ENCODE peak calls at places on chromosomes 1 and 21, in seven cellular contexts. One of them, this sample, is unnamed. For H3K4me1, the result is how much of the 10 kb centered on the place peaks cover.

GRCh38 chr1:9166289-9167235 is 37.7 kb upstream of the GPR157 start:
- DNase-seq in mesenchymal stem cell: peak
- DNase-seq in A673: no peak
- DNase-seq in spleen: no peak
- DNase-seq in CD4-positive, alpha-beta memory T cell: no peak
- DNase-seq in Peyer's patch: no peak
- DNase-seq in aorta: no peak
- DNase-seq in this sample: no peak

GRCh38 chr1:78375996-78376395 is 114.8 kb upstream of the PTGFR start:
- DNase-seq in CD4-positive, alpha-beta memory T cell: no peak
- DNase-seq in Peyer's patch: no peak
- DNase-seq in aorta: no peak
- DNase-seq in A673: no peak
- DNase-seq in mesenchymal stem cell: no peak
- DNase-seq in spleen: no peak
- DNase-seq in this sample: no peak

GRCh38 chr1:161215079-161215478 is at the start of gene FCER1G:
- DNase-seq in aorta: no peak
- DNase-seq in spleen: peak
- DNase-seq in mesenchymal stem cell: no peak
- DNase-seq in Peyer's patch: no peak
- DNase-seq in CD4-positive, alpha-beta memory T cell: no peak
- DNase-seq in A673: no peak
- DNase-seq in this sample: no peak

GRCh38 chr1:87449348-87449963 is 120.8 kb downstream of the LMO4 start:
- DNase-seq in mesenchymal stem cell: no peak
- DNase-seq in CD4-positive, alpha-beta memory T cell: peak
- DNase-seq in spleen: no peak
- DNase-seq in Peyer's patch: no peak
- DNase-seq in A673: no peak
- DNase-seq in aorta: no peak
- DNase-seq in this sample: peak

GRCh38 chr1:228794173-228794572 is 58.9 kb downstream of the RHOU start:
- DNase-seq in A673: no peak
- DNase-seq in CD4-positive, alpha-beta memory T cell: no peak
- DNase-seq in aorta: no peak
- DNase-seq in mesenchymal stem cell: no peak
- DNase-seq in spleen: no peak
- DNase-seq in Peyer's patch: no peak
- DNase-seq in this sample: no peak

GRCh38 chr21:41767606-41768370 is 936 bp upstream of the RIPK4 start:
- DNase-seq in A673: peak
- DNase-seq in spleen: no peak
- DNase-seq in aorta: peak
- DNase-seq in CD4-positive, alpha-beta memory T cell: peak
- DNase-seq in mesenchymal stem cell: no peak
- DNase-seq in Peyer's patch: no peak
- DNase-seq in this sample: no peak

GRCh38 chr21:42463861-42464515 is 32.0 kb downstream of the RSPH1 start:
- DNase-seq in CD4-positive, alpha-beta memory T cell: peak
- DNase-seq in mesenchymal stem cell: peak
- DNase-seq in A673: peak
- DNase-seq in aorta: no peak
- DNase-seq in Peyer's patch: peak
- DNase-seq in spleen: peak
- DNase-seq in this sample: peak

GRCh38 chr1:217660353-217661062 is 29.4 kb downstream of the SPATA17 start:
- DNase-seq in A673: no peak
- DNase-seq in aorta: no peak
- DNase-seq in CD4-positive, alpha-beta memory T cell: no peak
- DNase-seq in Peyer's patch: no peak
- DNase-seq in mesenchymal stem cell: peak
- DNase-seq in spleen: no peak
- DNase-seq in this sample: no peak

GRCh38 chr1:193729429-193729828 is 543.0 kb upstream of the B3GALT2 start:
- DNase-seq in aorta: no peak
- DNase-seq in A673: no peak
- DNase-seq in Peyer's patch: no peak
- DNase-seq in CD4-positive, alpha-beta memory T cell: no peak
- DNase-seq in spleen: no peak
- DNase-seq in mesenchymal stem cell: peak
- DNase-seq in this sample: peak

GRCh38 chr1:81682490-81682889 is 118.2 kb upstream of the ADGRL2 start:
- DNase-seq in Peyer's patch: no peak
- DNase-seq in aorta: no peak
- DNase-seq in mesenchymal stem cell: no peak
- DNase-seq in spleen: no peak
- DNase-seq in CD4-positive, alpha-beta memory T cell: no peak
- DNase-seq in A673: no peak
- DNase-seq in this sample: no peak

GRCh38 chr21:14012409-14012808 is 198.3 kb downstream of the LIPI start:
- DNase-seq in Peyer's patch: no peak
- DNase-seq in spleen: no peak
- DNase-seq in aorta: no peak
- DNase-seq in CD4-positive, alpha-beta memory T cell: no peak
- DNase-seq in mesenchymal stem cell: no peak
- DNase-seq in A673: no peak
- DNase-seq in this sample: no peak
- H3K4me1 ChIP-seq in Peyer's patch: under half
- H3K4me1 ChIP-seq in spleen: under half
- H3K4me1 ChIP-seq in aorta: under half
- H3K4me1 ChIP-seq in CD4-positive, alpha-beta memory T cell: under half
- H3K4me1 ChIP-seq in mesenchymal stem cell: under half
- H3K4me1 ChIP-seq in A673: under half
- H3K4me1 ChIP-seq in this sample: under half

GRCh38 chr1:174017231-174017970 is 4.8 kb downstream of the RC3H1 start:
- DNase-seq in spleen: no peak
- DNase-seq in Peyer's patch: no peak
- DNase-seq in mesenchymal stem cell: no peak
- DNase-seq in CD4-positive, alpha-beta memory T cell: no peak
- DNase-seq in aorta: no peak
- DNase-seq in A673: no peak
- DNase-seq in this sample: no peak

GRCh38 chr1:174008261-174008660 is 13.9 kb downstream of the RC3H1 start:
- DNase-seq in aorta: no peak
- DNase-seq in Peyer's patch: no peak
- DNase-seq in spleen: no peak
- DNase-seq in CD4-positive, alpha-beta memory T cell: no peak
- DNase-seq in mesenchymal stem cell: no peak
- DNase-seq in A673: no peak
- DNase-seq in this sample: no peak

GRCh38 chr1:174018565-174018964 is 3.6 kb downstream of the RC3H1 start:
- DNase-seq in A673: no peak
- DNase-seq in CD4-positive, alpha-beta memory T cell: no peak
- DNase-seq in mesenchymal stem cell: no peak
- DNase-seq in spleen: no peak
- DNase-seq in Peyer's patch: no peak
- DNase-seq in aorta: no peak
- DNase-seq in this sample: no peak

GRCh38 chr1:174008979-174009378 is 13.2 kb downstream of the RC3H1 start:
- DNase-seq in aorta: no peak
- DNase-seq in A673: no peak
- DNase-seq in Peyer's patch: no peak
- DNase-seq in spleen: no peak
- DNase-seq in CD4-positive, alpha-beta memory T cell: no peak
- DNase-seq in mesenchymal stem cell: no peak
- DNase-seq in this sample: no peak

GRCh38 chr1:174013864-174014418 is 8.2 kb downstream of the RC3H1 start:
- DNase-seq in aorta: no peak
- DNase-seq in spleen: no peak
- DNase-seq in A673: no peak
- DNase-seq in Peyer's patch: no peak
- DNase-seq in CD4-positive, alpha-beta memory T cell: no peak
- DNase-seq in mesenchymal stem cell: no peak
- DNase-seq in this sample: no peak
- H3K4me1 ChIP-seq in aorta: under half
- H3K4me1 ChIP-seq in spleen: under half
- H3K4me1 ChIP-seq in A673: under half
- H3K4me1 ChIP-seq in Peyer's patch: under half
- H3K4me1 ChIP-seq in CD4-positive, alpha-beta memory T cell: under half
- H3K4me1 ChIP-seq in mesenchymal stem cell: under half
- H3K4me1 ChIP-seq in this sample: under half

GRCh38 chr1:216306830-216307229 is 116.4 kb downstream of the USH2A start:
- DNase-seq in Peyer's patch: no peak
- DNase-seq in CD4-positive, alpha-beta memory T cell: no peak
- DNase-seq in A673: peak
- DNase-seq in aorta: no peak
- DNase-seq in spleen: no peak
- DNase-seq in mesenchymal stem cell: no peak
- DNase-seq in this sample: no peak

GRCh38 chr1:216314369-216315095 is 108.7 kb downstream of the USH2A start:
- DNase-seq in mesenchymal stem cell: no peak
- DNase-seq in aorta: no peak
- DNase-seq in Peyer's patch: no peak
- DNase-seq in A673: no peak
- DNase-seq in CD4-positive, alpha-beta memory T cell: no peak
- DNase-seq in spleen: no peak
- DNase-seq in this sample: no peak

GRCh38 chr1:216310776-216311175 is 112.5 kb downstream of the USH2A start:
- DNase-seq in CD4-positive, alpha-beta memory T cell: no peak
- DNase-seq in spleen: no peak
- DNase-seq in A673: peak
- DNase-seq in mesenchymal stem cell: peak
- DNase-seq in Peyer's patch: no peak
- DNase-seq in aorta: no peak
- DNase-seq in this sample: peak
- H3K4me1 ChIP-seq in CD4-positive, alpha-beta memory T cell: under half
- H3K4me1 ChIP-seq in spleen: under half
- H3K4me1 ChIP-seq in A673: under half
- H3K4me1 ChIP-seq in mesenchymal stem cell: under half
- H3K4me1 ChIP-seq in Peyer's patch: under half
- H3K4me1 ChIP-seq in aorta: under half
- H3K4me1 ChIP-seq in this sample: under half

GRCh38 chr1:163442214-163442765 is 120.5 kb downstream of the NUF2 start:
- DNase-seq in aorta: no peak
- DNase-seq in mesenchymal stem cell: no peak
- DNase-seq in spleen: no peak
- DNase-seq in A673: no peak
- DNase-seq in CD4-positive, alpha-beta memory T cell: no peak
- DNase-seq in Peyer's patch: no peak
- DNase-seq in this sample: no peak
- H3K4me1 ChIP-seq in aorta: under half
- H3K4me1 ChIP-seq in mesenchymal stem cell: under half
- H3K4me1 ChIP-seq in spleen: under half
- H3K4me1 ChIP-seq in A673: under half
- H3K4me1 ChIP-seq in CD4-positive, alpha-beta memory T cell: under half
- H3K4me1 ChIP-seq in Peyer's patch: under half
- H3K4me1 ChIP-seq in this sample: under half

DNA sequence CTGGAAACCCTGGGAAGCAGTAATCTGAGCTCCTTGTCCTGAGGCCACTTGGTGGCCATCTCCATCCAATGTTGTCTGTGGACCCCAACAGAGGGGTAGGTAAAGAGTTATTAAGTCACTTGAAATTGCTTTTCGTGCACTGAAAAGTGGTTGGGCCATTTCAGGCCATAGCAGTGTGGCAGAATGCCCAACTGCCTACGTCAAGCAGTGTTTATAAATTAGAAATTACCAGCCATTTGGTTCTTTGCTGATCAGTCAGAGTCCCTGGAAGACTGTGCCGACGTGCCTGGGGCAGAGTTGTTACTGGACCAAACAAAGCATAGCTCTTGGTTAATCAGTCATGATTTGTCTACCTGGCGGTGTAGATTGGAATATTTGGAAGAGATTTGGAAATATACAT is 308.3 kb upstream of the USP25 start:
- DNase-seq in CD4-positive, alpha-beta memory T cell: no peak
- DNase-seq in mesenchymal stem cell: no peak
- DNase-seq in Peyer's patch: no peak
- DNase-seq in A673: no peak
- DNase-seq in spleen: no peak
- DNase-seq in aorta: no peak
- DNase-seq in this sample: no peak
- H3K4me1 ChIP-seq in CD4-positive, alpha-beta memory T cell: under half
- H3K4me1 ChIP-seq in mesenchymal stem cell: under half
- H3K4me1 ChIP-seq in Peyer's patch: under half
- H3K4me1 ChIP-seq in A673: under half
- H3K4me1 ChIP-seq in spleen: under half
- H3K4me1 ChIP-seq in aorta: under half
- H3K4me1 ChIP-seq in this sample: under half